ENCODE peak calls at places on chromosomes 1 and 21, in ten cellular contexts. R is AG08395, B is H7, D is NCI-H1105 treated with DMSO at 0.1 percent for 48 hours, F is left cardiac atrium, A is HepG2, M is fibroblast of the aortic adventitia, U is DMS153, Y is HuH-7.5, L is esophagus muscularis mucosa. O is an unnamed sample.
A peak's percentile ranks its signal among the peaks of the same experiment; 100 is the strongest.

GRCh38 chr1:203291201-203292096 is 13.9 kb upstream of the BTG2 start:
- DNase-seq in R (peak; percentile 33), B (no peak), D (no peak), F (no peak), A (peak; percentile 59), M (no peak), U (peak; percentile 87), Y (peak; percentile 70), L (no peak), O (no peak)

GRCh38 chr21:21165063-21165645 is 166.9 kb downstream of the NCAM2 start:
- DNase-seq in R (peak; percentile 81), B (no peak), D (no peak), F (no peak), A (no peak), M (peak; percentile 96), U (no peak), Y (no peak), L (no peak), O (no peak)

GRCh38 chr1:159015440-159015909 is 5.8 kb downstream of the IFI16 start:
- DNase-seq in R (peak; percentile 82), B (no peak), D (no peak), F (peak; percentile 71), A (no peak), M (peak; percentile 89), U (no peak), Y (no peak), L (no peak), O (peak; percentile 85)

GRCh38 chr1:230621290-230622022 is 20.8 kb upstream of the COG2 start:
- DNase-seq in R (no peak), B (no peak), D (no peak), F (no peak), A (no peak), M (no peak), U (no peak), Y (no peak), L (no peak), O (no peak)

GRCh38 chr1:41341756-41342562 is 19.3 kb upstream of the FOXO6 start:
- DNase-seq in R (no peak), B (no peak), D (no peak), F (no peak), A (no peak), M (no peak), U (peak; percentile 83), Y (no peak), L (no peak), O (no peak)

GRCh38 chr1:221741364-221741970 is 422 bp downstream of the DUSP10 start:
- DNase-seq in R (peak; percentile 28), B (peak; percentile 54), D (peak; percentile 84), F (peak; percentile 33), A (no peak), M (no peak), U (no peak), Y (no peak), L (no peak), O (peak; percentile 32)

GRCh38 chr1:203682401-203683383 is 56.1 kb downstream of the ATP2B4 start:
- DNase-seq in R (no peak), B (no peak), D (no peak), F (no peak), A (peak; percentile 84), M (no peak), U (peak; percentile 90), Y (no peak), L (no peak), O (peak; percentile 34)

GRCh38 chr1:53295746-53296722 is 31.8 kb downstream of the LRP8 start:
- DNase-seq in R (peak; percentile 33), B (peak; percentile 74), D (no peak), F (no peak), A (no peak), M (peak; percentile 9), U (peak; percentile 23), Y (peak; percentile 48), L (no peak), O (no peak)

GRCh38 chr1:45610589-45611226 is 13.1 kb downstream of the CCDC17 start:
- DNase-seq in R (no peak), B (no peak), D (no peak), F (no peak), A (no peak), M (no peak), U (no peak), Y (no peak), L (no peak), O (no peak)

GRCh38 chr1:77548285-77548684 is 134.2 kb downstream of the ZZZ3 start:
- DNase-seq in R (no peak), B (no peak), D (no peak), F (no peak), A (no peak), M (no peak), U (no peak), Y (no peak), L (no peak), O (no peak)

GRCh38 chr1:36988311-36988710 is 46.0 kb downstream of the GRIK3 start:
- DNase-seq in R (no peak), B (no peak), D (no peak), F (no peak), A (no peak), M (no peak), U (peak; percentile 66), Y (no peak), L (no peak), O (no peak)

GRCh38 chr1:81920245-81920740 is 119.6 kb downstream of the ADGRL2 start:
- DNase-seq in R (peak; percentile 20), B (peak; percentile 30), D (no peak), F (peak; percentile 29), A (no peak), M (peak; percentile 39), U (no peak), Y (no peak), L (no peak), O (no peak)

GRCh38 chr1:182235952-182236650 is 155.5 kb downstream of the GLUL start:
- DNase-seq in R (peak; percentile 55), B (no peak), D (peak; percentile 65), F (peak; percentile 49), A (no peak), M (no peak), U (peak; percentile 100), Y (no peak), L (no peak), O (no peak)

GRCh38 chr1:46301406-46302090 is 1.9 kb downstream of the LRRC41 start:
- DNase-seq in R (peak; percentile 45), B (peak; percentile 77), D (no peak), F (peak; percentile 59), A (peak; percentile 22), M (peak; percentile 56), U (no peak), Y (peak; percentile 19), L (no peak), O (peak; percentile 52)

GRCh38 chr1:110281363-110282290 is 57.5 kb upstream of the RBM15 start:
- DNase-seq in R (no peak), B (no peak), D (peak; percentile 94), F (no peak), A (no peak), M (peak; percentile 9), U (peak; percentile 79), Y (no peak), L (no peak), O (no peak)

GRCh38 chr1:29682918-29683314 is 446.6 kb downstream of the PTPRU start:
- DNase-seq in R (peak; percentile 35), B (peak; percentile 59), D (peak; percentile 51), F (no peak), A (no peak), M (peak; percentile 20), U (peak; percentile 95), Y (no peak), L (no peak), O (no peak)

GRCh38 chr1:201886103-201886885 is 2.4 kb upstream of the SHISA4 start:
- DNase-seq in R (no peak), B (peak; percentile 13), D (no peak), F (no peak), A (no peak), M (peak; percentile 48), U (no peak), Y (no peak), L (no peak), O (no peak)

GRCh38 chr1:187476671-187477070 is 647.9 kb downstream of the PLA2G4A start:
- DNase-seq in R (no peak), B (peak; percentile 1), D (no peak), F (no peak), A (no peak), M (peak; percentile 6), U (no peak), Y (no peak), L (no peak), O (no peak)

GRCh38 chr1:3219005-3219724 is 150.2 kb downstream of the PRDM16 start:
- DNase-seq in R (peak; percentile 45), B (no peak), D (no peak), F (peak; percentile 71), A (peak; percentile 89), M (peak; percentile 68), U (no peak), Y (peak; percentile 91), L (no peak), O (no peak)

O was measured in DND-41.